ENCODE peak calls at places on chromosome 21, in five cellular contexts. V is upper lobe of left lung, S is tibial artery, Z is esophagus squamous epithelium, L is fibroblast of lung. I is an unnamed sample.

GRCh38 chr21:26795866-26796329 is 49.3 kb downstream of the ADAMTS1 start:
- DNase-seq in S (peak), Z (no peak), V (no peak), L (peak), I (peak)

GRCh38 chr21:15005391-15005790 is 59.4 kb downstream of the NRIP1 start:
- DNase-seq in S (no peak), Z (no peak), L (no peak), V (no peak), I (no peak)

GRCh38 chr21:46634427-46634826 is 1.0 kb upstream of the PRMT2 start:
- DNase-seq in L (no peak), S (no peak), Z (no peak), V (no peak), I (no peak)

GRCh38 chr21:42234464-42235241 is 15.7 kb downstream of the ABCG1 start:
- DNase-seq in Z (no peak), S (peak), L (peak), V (peak), I (peak)

GRCh38 chr21:40117236-40117635 is 250.0 kb downstream of the PCP4 start:
- DNase-seq in V (no peak), Z (no peak), S (no peak), L (no peak), I (no peak)

GRCh38 chr21:25953659-25954058 is 216.9 kb downstream of the APP start:
- DNase-seq in S (no peak), V (no peak), Z (no peak), L (peak), I (peak)

GRCh38 chr21:29299906-29300546 is 1.3 kb downstream of the BACH1 start:
- DNase-seq in V (peak), L (peak), S (peak), Z (no peak), I (peak)

GRCh38 chr21:41064951-41065350 is 103.0 kb upstream of the BACE2 start:
- DNase-seq in V (no peak), S (no peak), L (no peak), Z (no peak), I (no peak)

GRCh38 chr21:21907271-21907670 is 909.1 kb downstream of the NCAM2 start:
- DNase-seq in V (no peak), S (no peak), L (no peak), Z (no peak), I (no peak)

GRCh38 chr21:17451364-17451869 is 61.4 kb upstream of the CXADR start:
- DNase-seq in Z (no peak), S (no peak), V (peak), L (peak), I (peak)

GRCh38 chr21:36105327-36105842 is 29.5 kb upstream of the CBR3 start:
- DNase-seq in L (no peak), Z (no peak), S (no peak), V (no peak), I (no peak)

GRCh38 chr21:34795152-34796141 is 126.7 kb downstream of the CLIC6 start:
- DNase-seq in V (no peak), S (no peak), L (peak), Z (no peak), I (peak)
- TF ChIP-seq CTCF in V (no peak), S (no peak), L (peak), Z (no peak), I (peak)

GRCh38 chr21:38660333-38661295 is 145.1 kb upstream of the ETS2 start:
- DNase-seq in Z (no peak), L (peak), V (no peak), S (peak), I (no peak)

GRCh38 chr21:38663282-38663681 is 142.4 kb upstream of the ETS2 start:
- DNase-seq in S (no peak), L (no peak), Z (no peak), V (no peak), I (no peak)

GRCh38 chr21:38662224-38662568 is 143.5 kb upstream of the ETS2 start:
- DNase-seq in L (no peak), S (no peak), Z (no peak), V (no peak), I (no peak)

GRCh38 chr21:38661296-38662223 is 144.2 kb upstream of the ETS2 start:
- DNase-seq in L (peak), V (no peak), S (peak), Z (no peak), I (peak)

DNA sequence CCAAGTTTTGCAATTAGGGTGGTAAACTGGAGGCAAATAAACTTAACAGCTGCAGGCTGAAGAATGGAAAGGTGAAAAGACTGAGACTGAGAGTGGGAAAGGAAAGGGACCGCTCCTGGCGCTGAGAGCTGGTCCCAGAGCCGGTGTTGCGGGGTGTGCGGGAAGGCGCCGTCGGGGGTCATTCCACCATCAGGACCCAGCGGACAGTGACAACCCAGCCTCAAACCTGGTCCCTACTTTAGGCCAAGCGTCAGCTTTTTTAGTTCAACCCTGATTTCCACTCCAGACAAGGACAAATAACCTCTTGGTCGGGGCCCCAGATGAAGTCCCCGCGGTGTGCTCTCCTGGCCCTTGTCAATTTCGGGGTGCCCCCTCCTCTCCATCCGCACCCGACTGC is 145.8 kb upstream of the ETS2 start:
- DNase-seq in L (no peak), S (no peak), V (no peak), Z (no peak), I (no peak)
- H3K4me3 ChIP-seq in L (no peak), S (peak), V (peak), Z (peak), I (no peak)

DNA sequence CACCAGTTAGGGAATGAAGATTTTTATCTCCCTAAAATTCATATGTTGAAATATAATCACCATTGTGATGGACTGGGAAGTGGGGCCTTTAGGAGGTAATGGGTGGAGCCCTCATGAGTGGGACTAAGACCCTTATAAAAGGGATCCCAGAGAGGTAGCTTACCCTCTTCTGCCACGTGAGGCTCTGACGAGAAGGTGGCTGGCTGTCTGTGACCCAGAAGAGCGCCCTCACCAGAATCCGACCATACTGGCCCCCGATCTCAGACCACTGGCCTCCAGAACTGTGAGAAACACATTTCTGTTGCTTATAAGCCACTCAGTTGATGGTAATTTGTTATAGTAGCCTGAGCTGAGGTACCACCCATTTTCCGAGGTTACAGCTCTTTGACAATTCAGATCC is 27.7 kb upstream of the HUNK start:
- DNase-seq in S (no peak), V (no peak), Z (no peak), L (no peak), I (no peak)
- TF ChIP-seq CTCF in S (no peak), V (no peak), Z (no peak), L (no peak), I (no peak)

GRCh38 chr21:45555251-45555556 is 13.0 kb upstream of the SLC19A1 start:
- DNase-seq in V (no peak), L (no peak), Z (no peak), S (no peak), I (no peak)
- H3K4me3 ChIP-seq in V (peak), L (no peak), Z (peak), S (peak), I (no peak)

DNA sequence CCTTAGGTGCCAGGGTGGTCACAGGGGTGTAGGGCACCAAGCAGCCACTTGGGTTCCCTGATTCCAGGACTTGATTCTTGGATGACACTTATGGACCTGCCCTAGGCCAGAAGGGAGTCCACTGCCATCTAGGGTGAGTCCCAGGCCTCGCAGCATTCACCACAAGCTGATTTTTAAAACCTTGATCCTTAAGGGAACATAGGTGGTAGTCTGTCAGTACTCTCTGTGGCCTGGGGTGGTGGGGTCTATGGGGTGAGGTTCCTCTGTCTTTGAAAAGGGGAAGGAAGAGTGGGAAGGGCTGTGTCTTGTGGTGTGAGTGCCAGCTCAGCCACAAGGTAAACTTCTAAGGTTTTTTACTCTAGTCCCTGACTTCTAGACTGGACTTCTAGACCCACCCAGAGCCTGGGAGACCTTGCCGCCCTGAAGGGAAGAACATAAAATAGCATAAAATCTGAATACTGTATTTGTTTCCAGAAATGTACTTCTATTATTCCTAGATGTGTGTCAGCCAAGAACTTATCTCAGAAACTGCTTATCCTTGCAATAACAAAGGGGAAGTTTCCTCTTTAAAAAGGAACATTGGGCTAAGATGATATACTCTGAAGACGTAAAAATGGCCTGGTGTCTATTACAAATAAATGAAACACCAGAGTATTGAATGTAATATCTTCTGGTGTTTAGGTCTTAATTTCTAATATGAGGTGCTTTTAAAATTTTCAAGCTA is 757.3 kb downstream of the LTN1 start:
- DNase-seq in V (peak), L (no peak), Z (no peak), S (peak), I (peak)
- TF ChIP-seq CTCF in V (no peak), L (no peak), Z (peak), S (no peak), I (peak)

DNA sequence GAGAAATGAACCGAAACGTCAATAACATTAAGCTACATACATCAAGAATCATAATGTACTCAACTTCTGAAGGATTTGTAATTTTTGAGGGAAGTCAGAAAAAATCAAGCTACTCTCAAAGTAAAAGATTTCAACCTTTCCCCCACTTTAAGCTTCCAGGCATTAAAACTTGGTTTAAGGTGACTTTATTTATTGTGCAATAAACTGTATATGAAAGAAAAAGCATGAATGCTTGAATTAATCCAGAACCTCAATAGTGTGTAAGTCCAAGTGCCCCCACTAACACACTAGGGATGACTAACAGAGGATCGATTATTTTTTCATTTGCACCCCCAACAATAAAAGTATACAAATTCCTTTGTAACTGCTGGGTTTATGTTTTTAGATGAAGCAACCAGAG is 10.9 kb downstream of the GART start:
- DNase-seq in Z (no peak), L (no peak), V (no peak), S (no peak), I (no peak)
- H3K4me3 ChIP-seq in Z (no peak), L (no peak), V (no peak), S (no peak), I (no peak)

DNA sequence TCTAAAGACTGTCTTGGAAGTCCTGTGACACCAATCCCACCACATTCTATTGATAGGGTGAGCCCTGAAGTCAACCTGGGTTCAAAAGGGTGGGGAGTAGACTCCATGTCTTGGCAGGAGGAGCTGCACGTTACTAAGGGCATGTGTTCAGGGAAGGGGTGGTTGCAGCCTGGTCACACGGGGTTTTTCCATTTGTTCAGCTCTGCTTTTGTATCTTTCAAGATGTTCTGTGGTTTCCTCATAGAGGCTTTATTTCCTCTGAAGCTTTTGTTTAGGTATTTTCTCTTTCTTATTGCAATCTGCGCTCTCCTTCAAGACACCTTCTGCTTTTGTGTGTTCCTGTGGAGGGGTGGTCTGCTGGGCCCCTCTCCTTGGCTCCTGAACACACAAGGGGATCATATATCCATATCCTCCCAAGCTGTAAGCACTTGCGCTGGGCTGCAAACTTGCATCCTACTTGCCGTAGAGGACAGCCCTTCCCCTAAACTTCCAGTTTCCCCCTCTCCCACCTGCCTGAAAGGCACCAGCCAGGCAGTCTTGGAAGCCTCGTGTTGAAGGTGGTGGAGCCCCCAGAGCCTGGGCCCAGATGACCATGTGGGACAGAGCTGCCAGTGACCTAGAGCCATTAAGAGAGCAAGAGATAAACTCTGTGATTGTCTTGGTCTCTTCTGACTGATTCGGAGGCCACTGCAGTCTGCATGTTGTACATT is 62.5 kb upstream of the TRAPPC10 start:
- DNase-seq in Z (no peak), V (no peak), L (no peak), S (no peak), I (no peak)
- TF ChIP-seq CTCF in Z (no peak), V (no peak), L (no peak), S (no peak), I (no peak)